ENCODE peak calls at places on chromosomes 4 and X, in nine cellular contexts. P is HT-29, F is BJ, L is D341Med, N is CD14-positive monocyte, M is progenitor cell of endocrine pancreas, D is EH, Y is Caki2, I is NCI-H146. T is an unnamed sample.
A peak's percentile ranks its signal among the peaks of the same experiment; 100 is the strongest.

GRCh38 chrX:129932792-129933321 is 26.9 kb downstream of the UTP14A start:
- DNase-seq in M (no peak), D (peak; percentile 39), F (no peak), P (peak; percentile 15), Y (no peak), L (no peak), N (no peak), I (peak; percentile 36), T (no peak)

GRCh38 chrX:47802589-47802988 is 34.1 kb upstream of the ZNF81 start:
- DNase-seq in F (no peak), M (no peak), I (peak; percentile 12), Y (peak; percentile 3), L (no peak), P (no peak), N (no peak), D (peak; percentile 1), T (peak; percentile 33)

GRCh38 chrX:131614241-131614640 is 70.4 kb downstream of the OR13H1 start:
- DNase-seq in M (no peak), N (no peak), F (no peak), I (no peak), P (no peak), Y (no peak), L (no peak), D (no peak), T (no peak)

GRCh38 chr4:122826596-122827257 is at the start of gene FGF2:
- DNase-seq in F (no peak), D (peak; percentile 83), N (no peak), L (peak; percentile 81), I (peak; percentile 44), M (peak; percentile 32), Y (peak; percentile 44), P (no peak), T (peak; percentile 58)

GRCh38 chr4:90246841-90247240 is 119.6 kb downstream of the CCSER1 start:
- DNase-seq in N (no peak), D (no peak), Y (no peak), I (no peak), P (peak; percentile 62), L (no peak), M (no peak), F (no peak), T (no peak)

GRCh38 chr4:20019310-20020015 is 232.2 kb upstream of the SLIT2 start:
- DNase-seq in P (no peak), I (no peak), L (no peak), F (no peak), M (no peak), N (no peak), Y (no peak), D (peak; percentile 19), T (no peak)

GRCh38 chr4:1943928-1944327 is 64.8 kb downstream of the NELFA start:
- DNase-seq in F (no peak), I (no peak), N (no peak), P (no peak), D (no peak), Y (no peak), L (no peak), M (no peak), T (no peak)

GRCh38 chr4:130632731-130633604 is 1537.0 kb downstream of the C4orf33 start:
- DNase-seq in P (no peak), D (no peak), I (no peak), L (no peak), Y (no peak), F (no peak), N (no peak), M (no peak), T (no peak)

GRCh38 chrX:16516473-16516872 is 133.5 kb upstream of the S100G start:
- DNase-seq in N (no peak), I (no peak), P (no peak), Y (no peak), D (peak; percentile 71), F (peak; percentile 46), L (no peak), M (no peak), T (no peak)

GRCh38 chrX:115284877-115285276 is 4.6 kb upstream of the LUZP4 start:
- DNase-seq in M (no peak), N (no peak), P (no peak), L (no peak), Y (no peak), I (no peak), D (peak; percentile 0), F (no peak), T (no peak)

GRCh38 chr4:150261571-150261970 is 183.3 kb downstream of the DCLK2 start:
- DNase-seq in N (no peak), P (no peak), M (no peak), L (no peak), D (no peak), I (no peak), Y (no peak), F (no peak), T (no peak)

GRCh38 chr4:106287353-106287969 is 28.5 kb downstream of the TBCK start:
- DNase-seq in F (peak; percentile 60), L (no peak), N (no peak), D (peak; percentile 83), M (no peak), Y (peak; percentile 92), I (no peak), P (peak; percentile 65), T (peak; percentile 6)

GRCh38 chr4:144582975-144583374 is 63.0 kb upstream of the HHIP start:
- DNase-seq in F (no peak), L (no peak), D (no peak), P (no peak), I (no peak), N (no peak), M (no peak), Y (no peak), T (no peak)

GRCh38 chr4:7096264-7096663 is 28.4 kb upstream of the GRPEL1 start:
- DNase-seq in L (peak; percentile 2), Y (no peak), F (no peak), D (no peak), P (no peak), N (no peak), I (no peak), M (no peak), T (no peak)

GRCh38 chrX:39629001-39629400 is 468.8 kb downstream of the BCOR start:
- DNase-seq in L (no peak), Y (no peak), N (no peak), P (no peak), F (no peak), M (no peak), I (no peak), D (no peak), T (no peak)

GRCh38 chr4:114400531-114400930 is 198.1 kb upstream of the UGT8 start:
- DNase-seq in Y (peak; percentile 56), D (peak; percentile 38), I (no peak), N (no peak), F (no peak), L (no peak), P (no peak), M (no peak), T (no peak)

GRCh38 chr4:84967292-84967651 is 782 bp upstream of the WDFY3 start:
- DNase-seq in P (no peak), L (no peak), N (no peak), D (peak; percentile 32), F (no peak), I (no peak), M (no peak), Y (no peak), T (no peak)

GRCh38 chrX:40055495-40055894 is 42.3 kb downstream of the BCOR start:
- DNase-seq in L (no peak), P (no peak), N (no peak), D (peak; percentile 21), Y (no peak), F (no peak), I (no peak), M (no peak), T (no peak)

GRCh38 chr4:85968945-85969830 is 390.7 kb downstream of the MAPK10 start:
- DNase-seq in N (no peak), F (no peak), I (no peak), Y (peak; percentile 50), D (peak; percentile 87), P (peak; percentile 74), L (peak; percentile 49), M (no peak), T (peak; percentile 49)